ENCODE peak calls at places on chromosomes 7 and 10, in seven cellular contexts. U is psoas muscle, H is GM23338, P is colonic mucosa, X is cardiac muscle cell, B is aorta, R is adrenal gland. L is an unnamed sample. For H3K4me1, the result is how much of the 10 kb centered on the place peaks cover.

GRCh38 chr10:69269761-69270160 is 8.5 kb upstream of the HK1 start:
- DNase-seq in U (no peak), H (no peak), P (no peak), X (no peak), B (no peak), R (no peak), L (no peak)

GRCh38 chr10:86798030-86798429 is 41.6 kb downstream of the BMPR1A start:
- DNase-seq in U (no peak), H (no peak), P (no peak), X (no peak), B (no peak), R (no peak), L (no peak)

GRCh38 chr7:157657741-157658740 is 321.2 kb downstream of the DNAJB6 start:
- DNase-seq in U (no peak), H (no peak), P (no peak), X (no peak), B (no peak), R (no peak), L (no peak)

GRCh38 chr10:109412353-109412752 is 511.0 kb downstream of the XPNPEP1 start:
- DNase-seq in U (no peak), H (no peak), P (no peak), X (no peak), B (no peak), R (no peak), L (no peak)

GRCh38 chr10:123565691-123566660 is 100.2 kb upstream of the GPR26 start:
- DNase-seq in U (no peak), H (no peak), P (peak), X (no peak), B (no peak), R (no peak), L (no peak)

GRCh38 chr7:158581440-158582088 is 6.1 kb downstream of the PTPRN2 start:
- DNase-seq in U (no peak), H (no peak), P (peak), X (no peak), B (no peak), R (no peak), L (no peak)

GRCh38 chr7:55538538-55538937 is 33.8 kb downstream of the VOPP1 start:
- DNase-seq in U (no peak), H (no peak), P (no peak), X (no peak), B (no peak), R (no peak), L (no peak)

GRCh38 chr10:99370993-99371392 is 41.8 kb downstream of the CNNM1 start:
- DNase-seq in U (no peak), H (peak), P (no peak), X (peak), B (no peak), R (no peak), L (no peak)

GRCh38 chr10:132847416-132847777 is 61.5 kb upstream of the NKX6-2 start:
- DNase-seq in U (no peak), H (no peak), P (no peak), X (no peak), B (peak), R (no peak), L (no peak)

GRCh38 chr10:16425449-16425848 is 11.4 kb upstream of the PTER start:
- DNase-seq in U (no peak), H (no peak), P (no peak), X (no peak), B (no peak), R (no peak), L (no peak)

GRCh38 chr10:63208981-63209380 is 75.9 kb downstream of the NRBF2 start:
- DNase-seq in U (no peak), H (peak), P (no peak), X (peak), B (no peak), R (peak), L (no peak)

GRCh38 chr7:95594185-95594584 is 2.1 kb downstream of the PDK4 start:
- DNase-seq in U (no peak), H (no peak), P (no peak), X (no peak), B (no peak), R (no peak), L (no peak)

GRCh38 chr7:74027683-74028320 is at the start of gene ELN:
- DNase-seq in U (peak), H (peak), P (peak), X (no peak), B (peak), R (peak), L (no peak)

GRCh38 chr10:17101910-17102266 is 27.7 kb downstream of the CUBN start:
- DNase-seq in U (no peak), H (no peak), P (no peak), X (no peak), B (no peak), R (no peak), L (no peak)

GRCh38 chr7:106604303-106604918 is 56.5 kb downstream of the CCDC71L start:
- DNase-seq in U (no peak), H (no peak), P (no peak), X (no peak), B (no peak), R (no peak), L (no peak)

GRCh38 chr7:5661941-5662340 is 119.5 kb downstream of the RNF216 start:
- DNase-seq in U (no peak), H (no peak), P (no peak), X (no peak), B (no peak), R (peak), L (no peak)

DNA sequence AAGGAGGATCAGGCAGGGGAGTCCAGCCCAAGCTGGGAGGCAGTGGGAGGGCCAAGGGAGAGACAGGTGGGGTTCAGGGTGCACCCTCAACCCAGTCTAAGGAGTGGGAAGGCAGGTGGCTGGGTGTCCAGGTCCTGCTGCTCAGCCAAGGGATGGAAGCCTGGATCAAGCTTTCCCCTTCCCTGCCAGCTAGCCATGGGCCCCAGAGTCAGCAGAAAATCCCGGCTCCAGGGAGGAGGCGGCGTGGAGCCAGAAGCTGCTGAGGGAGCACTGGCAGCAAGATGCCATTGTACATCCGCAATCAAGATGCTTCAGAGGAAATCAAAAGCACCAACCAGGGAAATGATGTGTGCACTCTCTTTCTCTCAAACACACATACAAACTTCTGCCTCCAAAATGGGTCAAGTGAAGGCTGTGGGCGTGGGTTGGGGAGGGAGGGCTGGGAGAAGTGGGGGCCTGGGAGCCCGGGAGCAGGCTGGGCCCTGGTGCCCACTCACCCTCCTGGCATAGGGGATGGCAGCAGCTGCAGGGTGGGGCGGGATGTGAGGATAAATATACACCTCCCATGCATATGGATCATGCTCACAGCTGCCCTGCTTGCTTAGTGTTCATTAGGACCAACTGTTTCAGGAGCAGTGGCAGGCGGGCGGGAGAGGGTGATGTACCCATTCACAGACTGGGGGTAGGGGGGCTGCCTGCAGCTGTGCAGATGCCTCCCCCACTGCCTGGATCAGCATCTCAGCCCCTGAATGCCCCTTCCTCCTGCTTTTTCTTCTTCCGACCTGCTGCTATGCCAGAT is 24.2 kb downstream of the TRIM8 start:
- DNase-seq in U (no peak), H (no peak), P (no peak), X (no peak), B (no peak), R (no peak), L (no peak)
- H3K27ac ChIP-seq in U (peak), H (no peak), P (no peak), X (no peak), B (no peak), R (peak), L (no peak)

GRCh38 chr10:28594401-28594800 is 61.5 kb downstream of the WAC start:
- DNase-seq in U (no peak), H (no peak), P (no peak), X (no peak), B (no peak), R (no peak), L (no peak)
- H3K4me1 ChIP-seq in U (under half), H (under half), P (under half), X (under half), B (under half), R (under half), L (under half)

DNA sequence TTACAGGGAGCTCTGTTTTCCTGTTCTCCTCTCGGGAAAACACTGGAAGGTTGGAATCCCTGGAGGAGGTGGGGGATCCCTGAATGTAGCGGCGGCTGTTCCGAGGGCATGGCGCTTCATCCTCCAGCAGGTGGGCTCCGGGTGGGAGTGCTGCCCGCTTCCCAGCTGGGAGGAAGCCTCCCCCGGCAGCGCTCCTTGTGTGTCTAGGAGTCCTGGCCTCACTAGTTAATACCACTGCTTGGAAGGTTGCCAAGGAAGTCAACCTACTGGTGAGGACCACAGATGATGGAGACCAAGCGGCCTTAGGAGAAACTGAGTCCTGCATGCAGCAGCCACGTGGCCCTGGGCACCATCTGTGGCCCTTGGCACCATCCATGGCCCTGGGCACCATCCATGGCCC is 151.9 kb upstream of the PFKP start:
- DNase-seq in U (no peak), H (no peak), P (no peak), X (no peak), B (no peak), R (no peak), L (no peak)
- H3K27ac ChIP-seq in U (no peak), H (no peak), P (no peak), X (no peak), B (no peak), R (no peak), L (no peak)

GRCh38 chr10:103832806-103833205 is 22.6 kb downstream of the SH3PXD2A start:
- DNase-seq in U (no peak), H (no peak), P (no peak), X (no peak), B (no peak), R (no peak), L (no peak)
- H3K4me1 ChIP-seq in U (half or more), H (under half), P (under half), X (half or more), B (under half), R (under half), L (under half)

GRCh38 chr7:44615793-44616192 is 9.4 kb downstream of the OGDH start:
- DNase-seq in U (no peak), H (no peak), P (no peak), X (no peak), B (no peak), R (no peak), L (no peak)

GRCh38 chr7:44617225-44617885 is 10.9 kb downstream of the OGDH start:
- DNase-seq in U (no peak), H (no peak), P (no peak), X (no peak), B (no peak), R (no peak), L (no peak)

GRCh38 chr7:44616545-44616944 is 10.1 kb downstream of the OGDH start:
- DNase-seq in U (no peak), H (no peak), P (no peak), X (no peak), B (no peak), R (no peak), L (no peak)

GRCh38 chr7:44618754-44619153 is 12.3 kb downstream of the OGDH start:
- DNase-seq in U (no peak), H (no peak), P (no peak), X (no peak), B (no peak), R (no peak), L (no peak)

DNA sequence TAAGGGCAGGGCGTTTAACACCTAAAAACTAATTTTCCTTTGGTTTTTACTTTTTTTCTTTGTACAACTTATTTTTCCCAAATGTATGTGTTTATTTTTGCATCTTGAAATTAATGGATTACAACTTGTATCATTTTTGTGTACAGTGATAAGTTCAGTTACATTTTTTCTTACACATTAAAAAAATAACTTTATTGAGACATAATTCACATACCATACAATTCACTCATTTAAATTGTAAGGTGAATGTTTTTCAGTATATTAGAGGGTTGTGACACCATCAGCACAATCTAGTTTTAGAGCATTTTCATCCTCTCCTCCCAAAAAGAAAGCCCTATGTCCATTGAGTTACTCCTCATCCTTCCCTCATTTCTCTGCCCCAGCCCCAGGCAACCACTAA is 11.6 kb downstream of the OGDH start:
- DNase-seq in U (no peak), H (no peak), P (no peak), X (no peak), B (no peak), R (no peak), L (no peak)
- H3K27ac ChIP-seq in U (peak), H (no peak), P (peak), X (no peak), B (no peak), R (no peak), L (no peak)

GRCh38 chr10:29630205-29631048 is 4.3 kb downstream of the SVIL start:
- DNase-seq in U (no peak), H (no peak), P (peak), X (no peak), B (no peak), R (no peak), L (no peak)

GRCh38 chr10:29634105-29634504 is 666 bp downstream of the SVIL start:
- DNase-seq in U (no peak), H (no peak), P (no peak), X (no peak), B (no peak), R (no peak), L (no peak)

GRCh38 chr10:29627201-29628105 is 7.3 kb downstream of the SVIL start:
- DNase-seq in U (no peak), H (no peak), P (no peak), X (no peak), B (no peak), R (no peak), L (no peak)

GRCh38 chr10:29628912-29629526 is 5.8 kb downstream of the SVIL start:
- DNase-seq in U (no peak), H (no peak), P (no peak), X (no peak), B (no peak), R (no peak), L (no peak)

DNA sequence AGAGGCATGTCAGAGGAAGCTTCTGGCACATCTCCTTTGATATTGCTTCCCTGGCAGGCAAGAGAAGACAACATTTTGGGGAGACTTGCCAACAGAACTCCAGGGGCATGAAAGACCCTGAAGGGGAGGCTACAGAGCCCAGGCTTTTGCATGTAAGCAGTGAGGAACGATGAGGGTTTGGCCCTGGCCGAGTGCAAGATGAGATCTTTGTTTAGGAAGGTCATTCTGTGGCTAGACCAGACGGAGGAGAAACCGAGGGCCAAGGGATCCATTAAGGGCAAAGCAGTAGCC is 3.8 kb downstream of the SVIL start:
- DNase-seq in U (no peak), H (no peak), P (no peak), X (no peak), B (no peak), R (no peak), L (no peak)
- H3K4me1 ChIP-seq in U (under half), H (under half), P (under half), X (under half), B (under half), R (under half), L (under half)

DNA sequence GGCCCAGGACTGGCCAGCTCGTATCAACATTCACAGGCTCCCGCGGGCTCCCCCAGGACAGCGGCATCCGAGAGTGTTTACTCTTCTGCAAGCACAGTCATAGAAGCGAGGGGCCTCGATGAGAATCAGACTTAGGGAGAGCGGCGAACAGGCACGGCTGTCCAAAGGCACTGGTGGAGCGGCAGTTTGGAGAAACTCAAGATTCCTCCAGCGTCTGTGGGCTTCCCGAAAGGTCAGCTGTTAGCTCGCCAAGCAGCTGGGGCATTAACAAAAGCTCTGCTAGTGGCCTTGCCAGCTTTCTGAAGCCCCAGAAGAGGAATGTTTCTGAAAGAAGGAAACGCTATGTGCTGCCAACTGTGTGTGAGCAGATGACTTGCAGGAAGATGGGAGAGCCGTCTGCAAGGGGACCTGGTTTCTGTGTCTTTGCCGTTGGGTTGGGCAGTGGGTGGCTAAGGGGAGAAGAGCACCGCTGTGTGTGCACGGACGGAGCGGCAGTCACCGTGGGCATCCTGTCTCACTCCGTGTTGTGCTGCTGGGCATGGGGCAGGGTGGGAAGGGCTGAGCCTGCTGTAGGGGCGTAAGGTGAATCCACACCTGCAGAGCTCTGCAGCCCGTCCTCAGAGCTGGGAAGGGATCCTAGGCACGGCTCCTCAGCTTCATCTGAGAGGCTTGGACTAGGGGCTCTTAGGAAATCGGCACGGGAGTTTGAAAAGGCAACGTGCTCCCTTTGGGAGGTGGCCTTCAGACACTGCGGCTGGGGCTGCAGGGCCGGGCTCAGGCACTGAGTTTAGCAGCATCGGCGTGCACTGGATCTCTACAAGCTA is 42.1 kb downstream of the AMZ1 start:
- DNase-seq in U (peak), H (no peak), P (no peak), X (no peak), B (peak), R (no peak), L (no peak)
- H3K27ac ChIP-seq in U (peak), H (peak), P (peak), X (no peak), B (no peak), R (no peak), L (no peak)